ENCODE peak calls at places on chromosomes 16 and 17, in four cellular contexts. One of them, this sample, is unnamed.
A peak's percentile ranks its signal among the peaks of the same experiment; 100 is the strongest.

GRCh38 chr17:31415640-31416502 is 24.4 kb downstream of the RAB11FIP4 start:
- DNase-seq in SK-N-SH: no peak
- DNase-seq in H1: no peak
- DNase-seq in K562: no peak
- DNase-seq in this sample: no peak

GRCh38 chr17:65137076-65137935 is at the start of gene RGS9:
- DNase-seq in SK-N-SH: peak; percentile 97
- DNase-seq in H1: peak; percentile 78
- DNase-seq in K562: peak; percentile 90
- DNase-seq in this sample: peak; percentile 52

GRCh38 chr16:54582631-54583250 is 296.2 kb upstream of the IRX3 start:
- DNase-seq in SK-N-SH: no peak
- DNase-seq in H1: no peak
- DNase-seq in K562: no peak
- DNase-seq in this sample: no peak

GRCh38 chr17:83064732-83065659 is 14.4 kb upstream of the METRNL start:
- DNase-seq in SK-N-SH: no peak
- DNase-seq in H1: no peak
- DNase-seq in K562: no peak
- DNase-seq in this sample: no peak

GRCh38 chr16:73610605-73611177 is 562.8 kb upstream of the ZFHX3 start:
- DNase-seq in SK-N-SH: no peak
- DNase-seq in H1: no peak
- DNase-seq in K562: no peak
- DNase-seq in this sample: no peak

GRCh38 chr16:3578121-3578520 is 918 bp upstream of the NLRC3 start:
- DNase-seq in SK-N-SH: no peak
- DNase-seq in H1: no peak
- DNase-seq in K562: no peak
- DNase-seq in this sample: no peak

GRCh38 chr16:54286330-54287017 is at the start of gene IRX3:
- DNase-seq in SK-N-SH: peak; percentile 95
- DNase-seq in H1: peak; percentile 66
- DNase-seq in K562: no peak
- DNase-seq in this sample: peak; percentile 82

GRCh38 chr17:72392056-72393010 is 271.5 kb downstream of the SOX9 start:
- DNase-seq in SK-N-SH: no peak
- DNase-seq in H1: no peak
- DNase-seq in K562: no peak
- DNase-seq in this sample: no peak

GRCh38 chr17:74842146-74842598 is 17.5 kb downstream of the GRIN2C start:
- DNase-seq in SK-N-SH: peak; percentile 66
- DNase-seq in H1: no peak
- DNase-seq in K562: no peak
- DNase-seq in this sample: no peak

GRCh38 chr17:14301279-14301760 is 439 bp downstream of the HS3ST3B1 start:
- DNase-seq in SK-N-SH: peak; percentile 58
- DNase-seq in H1: no peak
- DNase-seq in K562: peak; percentile 20
- DNase-seq in this sample: peak; percentile 9

GRCh38 chr17:35799942-35800341 is 4.5 kb upstream of the MMP28 start:
- DNase-seq in SK-N-SH: peak; percentile 82
- DNase-seq in H1: no peak
- DNase-seq in K562: no peak
- DNase-seq in this sample: no peak

GRCh38 chr16:11572301-11572995 is 14.3 kb downstream of the LITAF start:
- DNase-seq in SK-N-SH: no peak
- DNase-seq in H1: no peak
- DNase-seq in K562: no peak
- DNase-seq in this sample: no peak

GRCh38 chr16:83023640-83024039 is 396.9 kb downstream of the CDH13 start:
- DNase-seq in SK-N-SH: no peak
- DNase-seq in H1: no peak
- DNase-seq in K562: no peak
- DNase-seq in this sample: no peak

GRCh38 chr17:17666111-17666714 is 15.0 kb upstream of the RAI1 start:
- DNase-seq in SK-N-SH: no peak
- DNase-seq in H1: no peak
- DNase-seq in K562: no peak
- DNase-seq in this sample: no peak

GRCh38 chr17:35089846-35090193 is 26.3 kb upstream of the RFFL start:
- DNase-seq in SK-N-SH: no peak
- DNase-seq in H1: no peak
- DNase-seq in K562: peak; percentile 44
- DNase-seq in this sample: peak; percentile 64

GRCh38 chr16:84982434-84982833 is 28.9 kb downstream of the ZDHHC7 start:
- DNase-seq in SK-N-SH: no peak
- DNase-seq in H1: no peak
- DNase-seq in K562: peak; percentile 53
- DNase-seq in this sample: no peak

GRCh38 chr17:75812096-75813001 is 27.7 kb downstream of the UNK start:
- DNase-seq in SK-N-SH: peak; percentile 20
- DNase-seq in H1: no peak
- DNase-seq in K562: no peak
- DNase-seq in this sample: no peak

GRCh38 chr16:87464691-87465300 is 28.0 kb downstream of the ZCCHC14 start:
- DNase-seq in SK-N-SH: peak; percentile 58
- DNase-seq in H1: no peak
- DNase-seq in K562: peak; percentile 69
- DNase-seq in this sample: peak; percentile 78

GRCh38 chr16:50884066-50884860 is 142.4 kb downstream of the CYLD start:
- DNase-seq in SK-N-SH: peak; percentile 48
- DNase-seq in H1: no peak
- DNase-seq in K562: peak; percentile 72
- DNase-seq in this sample: no peak

GRCh38 chr16:79564594-79565210 is 35.8 kb downstream of the MAF start:
- DNase-seq in SK-N-SH: no peak
- DNase-seq in H1: no peak
- DNase-seq in K562: no peak
- DNase-seq in this sample: no peak

GRCh38 chr17:48910370-48910769 is 2.2 kb downstream of the UBE2Z start:
- DNase-seq in SK-N-SH: no peak
- DNase-seq in H1: no peak
- DNase-seq in K562: no peak
- DNase-seq in this sample: no peak

GRCh38 chr16:4935231-4935855 is 1.6 kb downstream of the PPL start:
- DNase-seq in SK-N-SH: no peak
- DNase-seq in H1: no peak
- DNase-seq in K562: no peak
- DNase-seq in this sample: no peak

GRCh38 chr16:50482271-50482670 is 65.9 kb upstream of the NKD1 start:
- DNase-seq in SK-N-SH: no peak
- DNase-seq in H1: no peak
- DNase-seq in K562: no peak
- DNase-seq in this sample: no peak

GRCh38 chr16:23222929-23223328 is 40.4 kb downstream of the SCNN1G start:
- DNase-seq in SK-N-SH: no peak
- DNase-seq in H1: no peak
- DNase-seq in K562: no peak
- DNase-seq in this sample: no peak

GRCh38 chr17:74712756-74713155 is at the start of gene CD300LF:
- DNase-seq in SK-N-SH: no peak
- DNase-seq in H1: no peak
- DNase-seq in K562: no peak
- DNase-seq in this sample: peak; percentile 80

GRCh38 chr16:74025-74424 is 1.6 kb upstream of the RHBDF1 start:
- DNase-seq in SK-N-SH: no peak
- DNase-seq in H1: no peak
- DNase-seq in K562: no peak
- DNase-seq in this sample: no peak

GRCh38 chr17:10316986-10317834 is 55.6 kb downstream of the MYH13 start:
- DNase-seq in SK-N-SH: peak; percentile 54
- DNase-seq in H1: no peak
- DNase-seq in K562: peak; percentile 12
- DNase-seq in this sample: no peak

GRCh38 chr17:1030684-1031557 is 34.0 kb downstream of the TIMM22 start:
- DNase-seq in SK-N-SH: peak; percentile 82
- DNase-seq in H1: no peak
- DNase-seq in K562: no peak
- DNase-seq in this sample: no peak

GRCh38 chr16:21703589-21704174 is 39.9 kb downstream of the OTOA start:
- DNase-seq in SK-N-SH: no peak
- DNase-seq in H1: no peak
- DNase-seq in K562: no peak
- DNase-seq in this sample: no peak

GRCh38 chr16:21710938-21711337 is 47.2 kb downstream of the OTOA start:
- DNase-seq in SK-N-SH: no peak
- DNase-seq in H1: no peak
- DNase-seq in K562: no peak
- DNase-seq in this sample: no peak

GRCh38 chr16:21704733-21705132 is 41.0 kb downstream of the OTOA start:
- DNase-seq in SK-N-SH: no peak
- DNase-seq in H1: no peak
- DNase-seq in K562: peak; percentile 51
- DNase-seq in this sample: no peak

GRCh38 chr16:21704266-21704665 is 40.5 kb downstream of the OTOA start:
- DNase-seq in SK-N-SH: no peak
- DNase-seq in H1: no peak
- DNase-seq in K562: no peak
- DNase-seq in this sample: no peak

DNA sequence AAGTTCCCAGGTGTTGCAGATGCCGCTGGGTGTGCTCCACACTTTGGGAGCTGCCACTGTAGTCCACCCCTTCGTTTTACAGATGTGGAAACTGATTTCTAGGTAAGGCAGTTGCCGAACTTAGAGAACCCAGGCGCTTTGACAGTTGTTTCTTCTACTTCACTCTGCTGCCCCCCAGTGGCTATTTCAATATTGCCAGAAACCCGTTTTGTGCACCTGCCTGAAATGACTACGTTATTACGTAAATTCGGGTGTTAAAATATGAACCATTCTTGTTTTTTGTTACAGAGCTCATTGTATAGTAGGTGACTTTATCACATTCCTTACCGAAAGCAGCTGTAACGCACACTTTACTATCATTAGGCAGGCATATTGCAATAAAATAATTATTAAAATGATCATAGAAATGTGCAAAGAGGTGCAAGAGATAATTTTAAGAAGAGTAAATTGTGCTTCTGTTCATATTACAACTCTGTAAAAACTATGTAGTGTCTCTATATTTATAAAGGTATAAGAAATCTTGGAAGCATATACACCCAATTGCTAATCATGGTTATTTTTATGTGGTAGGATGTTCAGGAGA is 44.9 kb downstream of the OTOA start:
- DNase-seq in SK-N-SH: peak; percentile 65
- DNase-seq in H1: no peak
- DNase-seq in K562: peak; percentile 75
- DNase-seq in this sample: peak; percentile 59
- TF ChIP-seq CTCF in SK-N-SH: peak; percentile 92
- TF ChIP-seq CTCF in H1: peak; percentile 79
- TF ChIP-seq CTCF in K562: peak; percentile 79
- TF ChIP-seq CTCF in this sample: peak; percentile 65

GRCh38 chr17:79948918-79949645 is 86.6 kb downstream of the TBC1D16 start:
- DNase-seq in SK-N-SH: peak; percentile 40
- DNase-seq in H1: no peak
- DNase-seq in K562: no peak
- DNase-seq in this sample: no peak

GRCh38 chr17:79948406-79948917 is 87.2 kb downstream of the TBC1D16 start:
- DNase-seq in SK-N-SH: no peak
- DNase-seq in H1: no peak
- DNase-seq in K562: no peak
- DNase-seq in this sample: no peak

GRCh38 chr17:79945591-79946255 is 89.9 kb downstream of the TBC1D16 start:
- DNase-seq in SK-N-SH: peak; percentile 35
- DNase-seq in H1: no peak
- DNase-seq in K562: no peak
- DNase-seq in this sample: no peak

GRCh38 chr17:79946352-79947231 is 89.1 kb downstream of the TBC1D16 start:
- DNase-seq in SK-N-SH: peak; percentile 39
- DNase-seq in H1: no peak
- DNase-seq in K562: no peak
- DNase-seq in this sample: no peak

DNA sequence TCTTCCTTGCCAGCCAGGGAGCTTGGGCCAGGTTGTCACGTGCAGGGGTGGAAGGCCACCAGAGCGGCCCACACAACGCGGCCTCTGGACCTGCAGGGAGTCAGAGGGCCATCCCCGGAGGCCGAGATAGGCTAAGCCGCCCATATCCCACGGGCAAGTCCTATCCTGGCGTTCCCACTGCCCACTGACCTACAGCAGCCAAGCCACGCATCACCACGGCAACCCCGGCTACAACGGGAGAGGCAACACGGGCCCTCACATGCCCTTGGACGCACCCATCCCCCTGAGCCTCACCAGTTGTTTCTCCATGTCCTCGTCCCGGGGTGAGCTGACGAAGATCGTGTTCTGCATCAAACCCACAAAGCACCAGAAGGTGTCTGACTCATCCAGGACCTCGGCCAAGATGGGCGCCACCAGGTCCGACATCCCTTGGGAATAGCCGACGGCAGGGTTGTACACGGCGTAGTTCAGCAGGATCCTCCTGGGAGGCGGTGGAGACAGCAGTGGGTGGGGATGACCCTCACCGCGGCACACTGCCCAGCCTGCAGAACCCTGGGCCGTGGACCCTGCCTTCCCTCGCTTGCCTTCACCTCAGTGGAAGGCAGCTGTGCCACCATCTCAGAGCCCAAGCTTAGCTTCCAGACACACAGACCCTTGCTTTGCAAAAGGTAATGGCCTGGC is 88.2 kb downstream of the TBC1D16 start:
- DNase-seq in SK-N-SH: no peak
- DNase-seq in H1: no peak
- DNase-seq in K562: no peak
- DNase-seq in this sample: no peak
- TF ChIP-seq GABPA in SK-N-SH: no peak
- TF ChIP-seq GABPA in H1: no peak
- TF ChIP-seq GABPA in K562: no peak
- TF ChIP-seq GABPA in this sample: no peak

GRCh38 chr17:3602499-3602898 is 6.7 kb downstream of the TRPV1 start:
- DNase-seq in SK-N-SH: peak; percentile 61
- DNase-seq in H1: no peak
- DNase-seq in K562: peak; percentile 60
- DNase-seq in this sample: peak; percentile 24
- TF ChIP-seq CTCF in SK-N-SH: peak; percentile 50
- TF ChIP-seq CTCF in H1: peak; percentile 80
- TF ChIP-seq CTCF in K562: peak; percentile 80
- TF ChIP-seq CTCF in this sample: peak; percentile 25

DNA sequence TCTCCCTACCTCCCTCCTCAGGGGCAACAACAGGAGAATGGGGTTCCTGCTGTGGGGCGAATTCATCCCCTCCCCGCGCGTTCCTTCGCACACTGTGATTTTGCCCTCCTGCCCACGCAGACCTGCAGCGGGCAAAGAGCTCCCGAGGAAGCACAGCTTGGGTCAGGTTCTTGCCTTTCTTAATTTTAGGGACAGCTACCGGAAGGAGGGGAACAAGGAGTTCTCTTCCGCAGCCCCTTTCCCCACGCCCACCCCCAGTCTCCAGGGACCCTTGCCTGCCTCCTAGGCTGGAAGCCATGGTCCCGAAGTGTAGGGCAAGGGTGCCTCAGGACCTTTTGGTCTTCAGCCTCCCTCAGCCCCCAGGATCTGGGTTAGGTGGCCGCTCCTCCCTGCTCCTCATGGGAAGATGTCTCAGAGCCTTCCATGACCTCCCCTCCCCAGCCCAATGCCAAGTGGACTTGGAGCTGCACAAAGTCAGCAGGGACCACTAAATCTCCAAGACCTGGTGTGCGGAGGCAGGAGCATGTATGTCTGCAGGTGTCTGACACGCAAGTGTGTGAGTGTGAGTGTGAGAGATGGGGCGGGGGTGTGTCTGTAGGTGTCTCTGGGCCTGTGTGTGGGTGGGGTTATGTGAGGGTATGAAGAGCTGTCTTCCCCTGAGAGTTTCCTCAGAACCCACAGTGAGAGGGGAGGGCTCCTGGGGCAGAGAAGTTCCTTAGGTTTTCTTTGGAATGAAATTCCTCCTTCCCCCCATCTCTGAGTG is 5.9 kb upstream of the LASP1NB start:
- DNase-seq in SK-N-SH: no peak
- DNase-seq in H1: no peak
- DNase-seq in K562: no peak
- DNase-seq in this sample: no peak
- TF ChIP-seq GABPA in SK-N-SH: no peak
- TF ChIP-seq GABPA in H1: no peak
- TF ChIP-seq GABPA in K562: no peak
- TF ChIP-seq GABPA in this sample: no peak